ENCODE peak calls at places on chromosome 3, in ten cellular contexts. One of them, this sample, is unnamed.
A peak's percentile ranks its signal among the peaks of the same experiment; 100 is the strongest.

GRCh38 chr3:99250272-99250671 is 348.8 kb upstream of the DCBLD2 start:
- DNase-seq in transverse colon: no peak
- DNase-seq in lung: no peak
- DNase-seq in AG04450: no peak
- DNase-seq in brain microvascular endothelial cell: no peak
- DNase-seq in astrocyte: peak; percentile 89
- DNase-seq in choroid plexus epithelial cell: peak; percentile 55
- DNase-seq in esophagus squamous epithelium: no peak
- DNase-seq in suprapubic skin: no peak
- DNase-seq in psoas muscle: no peak
- DNase-seq in this sample: peak; percentile 35

GRCh38 chr3:111956995-111957736 is 21.7 kb upstream of the ABHD10 start:
- DNase-seq in transverse colon: no peak
- DNase-seq in lung: no peak
- DNase-seq in AG04450: no peak
- DNase-seq in brain microvascular endothelial cell: no peak
- DNase-seq in astrocyte: no peak
- DNase-seq in choroid plexus epithelial cell: no peak
- DNase-seq in esophagus squamous epithelium: no peak
- DNase-seq in suprapubic skin: no peak
- DNase-seq in psoas muscle: no peak
- DNase-seq in this sample: no peak

GRCh38 chr3:50238549-50239026 is 2.6 kb downstream of the GNAI2 start:
- DNase-seq in transverse colon: peak; percentile 93
- DNase-seq in lung: peak; percentile 90
- DNase-seq in AG04450: no peak
- DNase-seq in brain microvascular endothelial cell: no peak
- DNase-seq in astrocyte: no peak
- DNase-seq in choroid plexus epithelial cell: no peak
- DNase-seq in esophagus squamous epithelium: no peak
- DNase-seq in suprapubic skin: peak; percentile 94
- DNase-seq in psoas muscle: peak; percentile 87
- DNase-seq in this sample: no peak

GRCh38 chr3:108552267-108553159 is 36.7 kb downstream of the CIP2A start:
- DNase-seq in transverse colon: no peak
- DNase-seq in lung: no peak
- DNase-seq in AG04450: peak; percentile 4
- DNase-seq in brain microvascular endothelial cell: peak; percentile 19
- DNase-seq in astrocyte: peak; percentile 23
- DNase-seq in choroid plexus epithelial cell: peak; percentile 75
- DNase-seq in esophagus squamous epithelium: no peak
- DNase-seq in suprapubic skin: no peak
- DNase-seq in psoas muscle: no peak
- DNase-seq in this sample: peak; percentile 12

GRCh38 chr3:171718493-171719205 is 91.6 kb downstream of the PLD1 start:
- DNase-seq in transverse colon: no peak
- DNase-seq in lung: no peak
- DNase-seq in AG04450: no peak
- DNase-seq in brain microvascular endothelial cell: no peak
- DNase-seq in astrocyte: no peak
- DNase-seq in choroid plexus epithelial cell: no peak
- DNase-seq in esophagus squamous epithelium: no peak
- DNase-seq in suprapubic skin: no peak
- DNase-seq in psoas muscle: no peak
- DNase-seq in this sample: no peak

GRCh38 chr3:144865886-144866285 is 894.3 kb downstream of the DIPK2A start:
- DNase-seq in transverse colon: no peak
- DNase-seq in lung: no peak
- DNase-seq in AG04450: no peak
- DNase-seq in brain microvascular endothelial cell: no peak
- DNase-seq in astrocyte: no peak
- DNase-seq in choroid plexus epithelial cell: no peak
- DNase-seq in esophagus squamous epithelium: no peak
- DNase-seq in suprapubic skin: no peak
- DNase-seq in psoas muscle: no peak
- DNase-seq in this sample: no peak

GRCh38 chr3:189195302-189195701 is 23.5 kb downstream of the TPRG1 start:
- DNase-seq in transverse colon: no peak
- DNase-seq in lung: peak; percentile 29
- DNase-seq in AG04450: no peak
- DNase-seq in brain microvascular endothelial cell: no peak
- DNase-seq in astrocyte: peak; percentile 16
- DNase-seq in choroid plexus epithelial cell: peak; percentile 7
- DNase-seq in esophagus squamous epithelium: no peak
- DNase-seq in suprapubic skin: no peak
- DNase-seq in psoas muscle: no peak
- DNase-seq in this sample: no peak

GRCh38 chr3:65886376-65886775 is 152.3 kb downstream of the MAGI1 start:
- DNase-seq in transverse colon: no peak
- DNase-seq in lung: no peak
- DNase-seq in AG04450: no peak
- DNase-seq in brain microvascular endothelial cell: no peak
- DNase-seq in astrocyte: no peak
- DNase-seq in choroid plexus epithelial cell: no peak
- DNase-seq in esophagus squamous epithelium: no peak
- DNase-seq in suprapubic skin: no peak
- DNase-seq in psoas muscle: no peak
- DNase-seq in this sample: no peak

GRCh38 chr3:136750922-136751258 is 1.3 kb downstream of the STAG1 start:
- DNase-seq in transverse colon: no peak
- DNase-seq in lung: no peak
- DNase-seq in AG04450: peak; percentile 39
- DNase-seq in brain microvascular endothelial cell: no peak
- DNase-seq in astrocyte: peak; percentile 67
- DNase-seq in choroid plexus epithelial cell: peak; percentile 77
- DNase-seq in esophagus squamous epithelium: no peak
- DNase-seq in suprapubic skin: no peak
- DNase-seq in psoas muscle: no peak
- DNase-seq in this sample: no peak

GRCh38 chr3:136749106-136749505 is 3.1 kb downstream of the STAG1 start:
- DNase-seq in transverse colon: no peak
- DNase-seq in lung: no peak
- DNase-seq in AG04450: no peak
- DNase-seq in brain microvascular endothelial cell: no peak
- DNase-seq in astrocyte: no peak
- DNase-seq in choroid plexus epithelial cell: no peak
- DNase-seq in esophagus squamous epithelium: no peak
- DNase-seq in suprapubic skin: no peak
- DNase-seq in psoas muscle: no peak
- DNase-seq in this sample: no peak

GRCh38 chr3:136751259-136752045 is 726 bp downstream of the STAG1 start:
- DNase-seq in transverse colon: peak; percentile 81
- DNase-seq in lung: peak; percentile 74
- DNase-seq in AG04450: peak; percentile 48
- DNase-seq in brain microvascular endothelial cell: peak; percentile 70
- DNase-seq in astrocyte: peak; percentile 61
- DNase-seq in choroid plexus epithelial cell: peak; percentile 82
- DNase-seq in esophagus squamous epithelium: peak; percentile 54
- DNase-seq in suprapubic skin: peak; percentile 85
- DNase-seq in psoas muscle: peak; percentile 79
- DNase-seq in this sample: no peak

GRCh38 chr3:136752046-136752326 is 192 bp downstream of the STAG1 start:
- DNase-seq in transverse colon: no peak
- DNase-seq in lung: no peak
- DNase-seq in AG04450: peak; percentile 16
- DNase-seq in brain microvascular endothelial cell: no peak
- DNase-seq in astrocyte: no peak
- DNase-seq in choroid plexus epithelial cell: no peak
- DNase-seq in esophagus squamous epithelium: no peak
- DNase-seq in suprapubic skin: no peak
- DNase-seq in psoas muscle: no peak
- DNase-seq in this sample: no peak

GRCh38 chr3:136750209-136750921 is 1.8 kb downstream of the STAG1 start:
- DNase-seq in transverse colon: no peak
- DNase-seq in lung: no peak
- DNase-seq in AG04450: no peak
- DNase-seq in brain microvascular endothelial cell: no peak
- DNase-seq in astrocyte: no peak
- DNase-seq in choroid plexus epithelial cell: peak; percentile 19
- DNase-seq in esophagus squamous epithelium: no peak
- DNase-seq in suprapubic skin: no peak
- DNase-seq in psoas muscle: no peak
- DNase-seq in this sample: no peak
- H3K4me3 ChIP-seq in transverse colon: peak overlapping the region; percentile 93
- H3K4me3 ChIP-seq in lung: no peak overlapping the region
- H3K4me3 ChIP-seq in AG04450: peak overlapping the region; percentile 71
- H3K4me3 ChIP-seq in brain microvascular endothelial cell: peak overlapping the region; percentile 58
- H3K4me3 ChIP-seq in astrocyte: peak overlapping the region; percentile 73
- H3K4me3 ChIP-seq in choroid plexus epithelial cell: peak overlapping the region; percentile 73
- H3K4me3 ChIP-seq in esophagus squamous epithelium: peak overlapping the region; percentile 76
- H3K4me3 ChIP-seq in suprapubic skin: peak overlapping the region; percentile 90
- H3K4me3 ChIP-seq in psoas muscle: peak overlapping the region; percentile 82
- H3K4me3 ChIP-seq in this sample: peak overlapping the region; percentile 61

DNA sequence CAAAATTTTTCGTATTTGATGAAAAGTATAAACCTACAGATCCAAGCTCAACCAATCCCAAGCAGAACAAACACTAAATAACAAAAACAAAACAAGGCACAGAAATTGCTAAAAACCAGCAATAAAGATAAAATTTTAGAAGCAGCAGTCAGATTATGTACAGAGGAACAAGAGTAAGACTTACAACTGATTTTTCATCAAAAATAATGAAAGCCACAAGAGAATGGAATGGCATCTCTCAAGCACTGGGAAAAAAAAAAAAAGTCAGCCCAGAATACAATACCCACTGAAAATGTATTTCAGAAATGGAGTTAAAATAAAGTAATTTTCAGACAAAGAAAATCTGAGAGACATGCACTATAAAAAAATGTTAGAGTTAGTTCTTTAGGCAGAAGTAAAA is 27.0 kb downstream of the GPR156 start:
- DNase-seq in transverse colon: no peak
- DNase-seq in lung: no peak
- DNase-seq in AG04450: no peak
- DNase-seq in brain microvascular endothelial cell: no peak
- DNase-seq in astrocyte: no peak
- DNase-seq in choroid plexus epithelial cell: no peak
- DNase-seq in esophagus squamous epithelium: no peak
- DNase-seq in suprapubic skin: no peak
- DNase-seq in psoas muscle: no peak
- DNase-seq in this sample: no peak
- TF ChIP-seq CTCF in transverse colon: no peak
- TF ChIP-seq CTCF in lung: no peak
- TF ChIP-seq CTCF in AG04450: no peak
- TF ChIP-seq CTCF in brain microvascular endothelial cell: no peak
- TF ChIP-seq CTCF in astrocyte: no peak
- TF ChIP-seq CTCF in choroid plexus epithelial cell: no peak
- TF ChIP-seq CTCF in esophagus squamous epithelium: no peak
- TF ChIP-seq CTCF in suprapubic skin: no peak
- TF ChIP-seq CTCF in psoas muscle: no peak
- TF ChIP-seq CTCF in this sample: no peak

GRCh38 chr3:183560607-183561006 is 5.1 kb upstream of the KLHL6 start:
- DNase-seq in transverse colon: no peak
- DNase-seq in lung: no peak
- DNase-seq in AG04450: no peak
- DNase-seq in brain microvascular endothelial cell: no peak
- DNase-seq in astrocyte: no peak
- DNase-seq in choroid plexus epithelial cell: peak; percentile 49
- DNase-seq in esophagus squamous epithelium: no peak
- DNase-seq in suprapubic skin: no peak
- DNase-seq in psoas muscle: no peak
- DNase-seq in this sample: no peak

GRCh38 chr3:183554377-183554776 is 1.1 kb downstream of the KLHL6 start:
- DNase-seq in transverse colon: no peak
- DNase-seq in lung: no peak
- DNase-seq in AG04450: no peak
- DNase-seq in brain microvascular endothelial cell: no peak
- DNase-seq in astrocyte: no peak
- DNase-seq in choroid plexus epithelial cell: no peak
- DNase-seq in esophagus squamous epithelium: no peak
- DNase-seq in suprapubic skin: no peak
- DNase-seq in psoas muscle: no peak
- DNase-seq in this sample: no peak

GRCh38 chr3:183553263-183554026 is 2.1 kb downstream of the KLHL6 start:
- DNase-seq in transverse colon: no peak
- DNase-seq in lung: no peak
- DNase-seq in AG04450: no peak
- DNase-seq in brain microvascular endothelial cell: no peak
- DNase-seq in astrocyte: no peak
- DNase-seq in choroid plexus epithelial cell: no peak
- DNase-seq in esophagus squamous epithelium: no peak
- DNase-seq in suprapubic skin: no peak
- DNase-seq in psoas muscle: no peak
- DNase-seq in this sample: no peak

GRCh38 chr3:183551930-183552329 is 3.6 kb downstream of the KLHL6 start:
- DNase-seq in transverse colon: no peak
- DNase-seq in lung: no peak
- DNase-seq in AG04450: no peak
- DNase-seq in brain microvascular endothelial cell: no peak
- DNase-seq in astrocyte: no peak
- DNase-seq in choroid plexus epithelial cell: no peak
- DNase-seq in esophagus squamous epithelium: no peak
- DNase-seq in suprapubic skin: no peak
- DNase-seq in psoas muscle: no peak
- DNase-seq in this sample: no peak

DNA sequence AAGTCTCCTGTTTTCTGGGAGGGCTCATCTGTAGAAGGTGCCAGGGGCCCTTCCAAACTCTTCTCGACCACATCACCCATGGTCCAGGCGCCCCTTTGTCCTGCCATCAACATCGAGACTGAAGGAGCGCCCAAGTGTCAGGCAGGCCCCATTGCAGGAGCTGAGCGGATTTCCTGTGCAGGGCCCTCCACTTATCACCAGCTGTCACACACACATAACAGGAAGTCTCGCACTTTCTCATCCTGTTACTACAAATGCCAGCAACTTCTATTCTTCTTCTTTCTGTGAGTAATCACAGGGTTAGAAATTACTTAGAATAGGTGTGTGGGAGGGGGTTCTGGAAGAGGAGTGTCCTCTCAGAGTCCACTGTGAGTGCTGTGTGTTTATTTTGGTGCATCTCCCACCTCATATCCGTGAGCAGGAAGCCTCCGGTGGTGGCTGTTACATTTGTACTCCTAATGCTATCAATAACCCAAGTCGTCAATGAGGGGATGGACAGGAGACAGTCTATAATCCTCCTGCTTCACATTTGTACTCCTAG is at the start of gene KLHL6:
- DNase-seq in transverse colon: peak; percentile 65
- DNase-seq in lung: no peak
- DNase-seq in AG04450: no peak
- DNase-seq in brain microvascular endothelial cell: no peak
- DNase-seq in astrocyte: no peak
- DNase-seq in choroid plexus epithelial cell: no peak
- DNase-seq in esophagus squamous epithelium: no peak
- DNase-seq in suprapubic skin: no peak
- DNase-seq in psoas muscle: no peak
- DNase-seq in this sample: no peak
- H3K4me3 ChIP-seq in transverse colon: peak within 1 kb of the TSS; percentile 13
- H3K4me3 ChIP-seq in lung: no peak within 1 kb of the TSS
- H3K4me3 ChIP-seq in AG04450: no peak within 1 kb of the TSS
- H3K4me3 ChIP-seq in brain microvascular endothelial cell: no peak within 1 kb of the TSS
- H3K4me3 ChIP-seq in astrocyte: no peak within 1 kb of the TSS
- H3K4me3 ChIP-seq in choroid plexus epithelial cell: no peak within 1 kb of the TSS
- H3K4me3 ChIP-seq in esophagus squamous epithelium: peak within 1 kb of the TSS; percentile 49
- H3K4me3 ChIP-seq in suprapubic skin: peak within 1 kb of the TSS; percentile 19
- H3K4me3 ChIP-seq in psoas muscle: peak within 1 kb of the TSS; percentile 47
- H3K4me3 ChIP-seq in this sample: no peak within 1 kb of the TSS

DNA sequence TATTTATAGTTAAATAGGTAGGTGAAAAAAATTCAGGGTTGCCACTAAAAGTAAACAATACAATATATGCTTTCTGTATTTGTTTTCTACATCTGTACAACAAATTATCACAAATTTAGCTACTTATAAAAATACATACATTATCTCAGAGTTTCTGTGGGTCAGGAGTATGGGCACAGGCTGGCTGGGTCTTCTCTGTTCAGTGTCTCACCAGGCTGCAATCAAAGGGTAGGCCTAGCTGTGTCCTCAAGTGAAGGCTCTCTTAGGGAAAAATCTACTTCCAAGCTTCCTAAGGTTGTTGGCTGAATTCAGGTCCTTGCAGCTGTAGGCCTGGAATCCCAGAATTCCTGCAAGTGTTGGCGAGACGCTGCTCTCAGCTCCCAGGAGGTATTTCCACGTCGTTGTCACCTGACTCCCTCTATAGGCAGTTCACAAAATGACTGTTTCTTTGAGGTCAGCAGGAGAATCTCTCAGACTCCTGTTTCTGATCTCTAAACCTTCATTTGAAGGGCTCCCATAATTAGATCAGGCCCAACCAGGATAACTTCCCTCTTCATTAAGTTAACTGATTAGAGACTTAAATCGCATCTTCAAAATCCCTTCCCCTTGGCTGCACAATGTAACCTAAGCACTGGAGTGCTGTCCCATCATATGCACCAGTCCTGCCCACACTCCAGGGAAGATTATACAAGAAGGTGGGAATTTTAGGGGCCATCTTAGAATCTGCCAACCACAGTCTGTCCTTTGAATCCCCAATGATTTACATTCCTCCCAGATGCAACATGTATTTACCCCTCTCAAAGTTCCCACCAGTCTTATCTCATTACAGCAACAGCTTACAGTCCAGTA is 296.6 kb downstream of the SUCLG2 start:
- DNase-seq in transverse colon: no peak
- DNase-seq in lung: no peak
- DNase-seq in AG04450: no peak
- DNase-seq in brain microvascular endothelial cell: peak; percentile 21
- DNase-seq in astrocyte: peak; percentile 12
- DNase-seq in choroid plexus epithelial cell: peak; percentile 51
- DNase-seq in esophagus squamous epithelium: no peak
- DNase-seq in suprapubic skin: no peak
- DNase-seq in psoas muscle: no peak
- DNase-seq in this sample: no peak
- TF ChIP-seq CTCF in transverse colon: peak; percentile 37
- TF ChIP-seq CTCF in lung: peak; percentile 13
- TF ChIP-seq CTCF in AG04450: peak; percentile 55
- TF ChIP-seq CTCF in brain microvascular endothelial cell: peak; percentile 66
- TF ChIP-seq CTCF in astrocyte: peak; percentile 35
- TF ChIP-seq CTCF in choroid plexus epithelial cell: peak; percentile 51
- TF ChIP-seq CTCF in esophagus squamous epithelium: no peak
- TF ChIP-seq CTCF in suprapubic skin: no peak
- TF ChIP-seq CTCF in psoas muscle: peak; percentile 14
- TF ChIP-seq CTCF in this sample: peak; percentile 53